ENCODE peak calls at places on chromosome 21, in six cellular contexts. I is progenitor cell of endocrine pancreas, O is M059J, C is ACHN, T is neural progenitor cell, S is fibroblast of mammary gland. P is an unnamed sample.

GRCh38 chr21:34022557-34023335 is 50.6 kb upstream of the MRPS6 start:
- DNase-seq in I (no peak), O (peak), C (no peak), T (peak), S (no peak), P (no peak)

GRCh38 chr21:31282095-31282709 is 61.9 kb downstream of the TIAM1 start:
- DNase-seq in I (no peak), O (peak), C (peak), T (no peak), S (peak), P (no peak)

GRCh38 chr21:19900149-19900548 is 1098.1 kb upstream of the NCAM2 start:
- DNase-seq in I (no peak), O (no peak), C (no peak), T (no peak), S (no peak), P (no peak)

GRCh38 chr21:44988607-44989537 is 49.0 kb downstream of the SLX9 start:
- DNase-seq in I (no peak), O (no peak), C (no peak), T (no peak), S (no peak), P (no peak)

GRCh38 chr21:40680311-40680710 is 166.6 kb downstream of the DSCAM start:
- DNase-seq in I (no peak), O (no peak), C (no peak), T (peak), S (no peak), P (no peak)

GRCh38 chr21:42796327-42797062 is 82.8 kb downstream of the WDR4 start:
- DNase-seq in I (no peak), O (no peak), C (no peak), T (no peak), S (no peak), P (no peak)

GRCh38 chr21:40120944-40121575 is 253.8 kb downstream of the PCP4 start:
- DNase-seq in I (no peak), O (peak), C (peak), T (peak), S (peak), P (no peak)

GRCh38 chr21:31117046-31117916 is 79.0 kb upstream of the KRTAP19-8 start:
- DNase-seq in I (no peak), O (peak), C (peak), T (no peak), S (peak), P (no peak)

GRCh38 chr21:24308183-24308582 is 1299.1 kb downstream of the MRPL39 start:
- DNase-seq in I (no peak), O (no peak), C (no peak), T (no peak), S (no peak), P (no peak)

GRCh38 chr21:20729376-20729775 is 268.8 kb upstream of the NCAM2 start:
- DNase-seq in I (no peak), O (no peak), C (no peak), T (no peak), S (peak), P (no peak)

GRCh38 chr21:16159213-16159970 is 429.6 kb downstream of the USP25 start:
- DNase-seq in I (no peak), O (peak), C (no peak), T (no peak), S (peak), P (no peak)

GRCh38 chr21:38392722-38393121 is 105.6 kb downstream of the ERG start:
- DNase-seq in I (no peak), O (peak), C (no peak), T (no peak), S (no peak), P (no peak)

GRCh38 chr21:41119901-41120300 is 48.1 kb upstream of the BACE2 start:
- DNase-seq in I (no peak), O (peak), C (no peak), T (no peak), S (no peak), P (no peak)

GRCh38 chr21:26587621-26588260 is 14.7 kb upstream of the CYYR1 start:
- DNase-seq in I (no peak), O (peak), C (no peak), T (no peak), S (peak), P (no peak)

GRCh38 chr21:32248616-32249550 is 30.0 kb downstream of the MIS18A start:
- DNase-seq in I (no peak), O (no peak), C (no peak), T (peak), S (no peak), P (no peak)

GRCh38 chr21:45270306-45270821 is 17.3 kb downstream of the POFUT2 start:
- DNase-seq in I (no peak), O (no peak), C (no peak), T (no peak), S (no peak), P (no peak)

GRCh38 chr21:23853796-23854379 is 1753.4 kb downstream of the MRPL39 start:
- DNase-seq in I (no peak), O (peak), C (peak), T (no peak), S (peak), P (no peak)

GRCh38 chr21:23101111-23101510 is 2102.9 kb downstream of the NCAM2 start:
- DNase-seq in I (no peak), O (no peak), C (no peak), T (no peak), S (no peak), P (no peak)

GRCh38 chr21:25562660-25563059 is 44.6 kb downstream of the MRPL39 start:
- DNase-seq in I (no peak), O (no peak), C (no peak), T (no peak), S (no peak), P (no peak)

GRCh38 chr21:46326110-46326703 is 2.3 kb downstream of the PCNT start:
- DNase-seq in I (no peak), O (no peak), C (no peak), T (no peak), S (no peak), P (no peak)

GRCh38 chr21:38804617-38805281 is 980 bp upstream of the ETS2 start:
- DNase-seq in I (peak), O (peak), C (peak), T (no peak), S (peak), P (no peak)

GRCh38 chr21:30981403-30981802 is 56.9 kb downstream of the KRTAP19-8 start:
- DNase-seq in I (no peak), O (no peak), C (no peak), T (no peak), S (no peak), P (no peak)

GRCh38 chr21:36881223-36881622 is 85.2 kb downstream of the HLCS start:
- DNase-seq in I (no peak), O (no peak), C (no peak), T (no peak), S (peak), P (no peak)

GRCh38 chr21:33198346-33199135 is 31.2 kb upstream of the IFNAR2 start:
- DNase-seq in I (no peak), O (peak), C (no peak), T (no peak), S (peak), P (no peak)

GRCh38 chr21:35737899-35738341 is 322.4 kb downstream of the SETD4 start:
- DNase-seq in I (no peak), O (peak), C (no peak), T (no peak), S (peak), P (no peak)